ENCODE peak calls at places on chromosomes 5 and 9, in five cellular contexts. Z is SK-N-SH, K is HepG2, H is GM12878, U is K562. A is an unnamed sample.

GRCh38 chr5:36744678-36745659 is 131.6 kb upstream of the NIPBL start:
- DNase-seq in Z (peak; percentile 83), K (peak; percentile 54), H (no peak), U (peak; percentile 66), A (peak; percentile 63)

GRCh38 chr5:78985407-78986223 is 505 bp upstream of the ARSB start:
- DNase-seq in Z (peak; percentile 43), K (peak; percentile 100), H (no peak), U (no peak), A (peak; percentile 64)

GRCh38 chr5:171706736-171707440 is 78.7 kb upstream of the SMIM23 start:
- DNase-seq in Z (no peak), K (no peak), H (no peak), U (no peak), A (no peak)

GRCh38 chr5:137254153-137254552 is 245.0 kb downstream of the SPOCK1 start:
- DNase-seq in Z (no peak), K (no peak), H (no peak), U (no peak), A (peak; percentile 19)

GRCh38 chr5:176418251-176418650 is 1.9 kb upstream of the CLTB start:
- DNase-seq in Z (no peak), K (peak; percentile 84), H (no peak), U (no peak), A (no peak)

GRCh38 chr9:132587484-132587858 is 5.1 kb downstream of the BARHL1 start:
- DNase-seq in Z (no peak), K (no peak), H (no peak), U (no peak), A (no peak)

GRCh38 chr9:127873223-127873691 is 4.2 kb downstream of the AK1 start:
- DNase-seq in Z (peak; percentile 77), K (no peak), H (no peak), U (no peak), A (no peak)

GRCh38 chr5:158874343-158874742 is 225.4 kb downstream of the EBF1 start:
- DNase-seq in Z (no peak), K (no peak), H (no peak), U (no peak), A (no peak)

GRCh38 chr5:150521522-150521817 is 13.5 kb downstream of the NDST1 start:
- DNase-seq in Z (no peak), K (no peak), H (no peak), U (no peak), A (no peak)

GRCh38 chr5:150520747-150521521 is 13.0 kb downstream of the NDST1 start:
- DNase-seq in Z (no peak), K (no peak), H (no peak), U (no peak), A (no peak)

GRCh38 chr5:150521939-150522503 is 14.1 kb downstream of the NDST1 start:
- DNase-seq in Z (no peak), K (no peak), H (no peak), U (no peak), A (no peak)

GRCh38 chr5:150519560-150519945 is 11.6 kb downstream of the NDST1 start:
- DNase-seq in Z (no peak), K (no peak), H (no peak), U (no peak), A (no peak)

GRCh38 chr5:150519978-150520377 is 12.0 kb downstream of the NDST1 start:
- DNase-seq in Z (no peak), K (no peak), H (no peak), U (no peak), A (no peak)
- TF ChIP-seq MXI1 in Z (no peak), K (no peak), H (no peak), U (no peak), A (no peak)

GRCh38 chr9:131290039-131290766 is 680 bp downstream of the PLPP7 start:
- DNase-seq in Z (peak; percentile 80), K (no peak), H (no peak), U (no peak), A (no peak)

GRCh38 chr9:131290767-131291370 is 1.3 kb downstream of the PLPP7 start:
- DNase-seq in Z (no peak), K (no peak), H (no peak), U (no peak), A (no peak)

GRCh38 chr9:131287366-131287765 is 2.2 kb upstream of the PLPP7 start:
- DNase-seq in Z (no peak), K (no peak), H (no peak), U (no peak), A (no peak)

GRCh38 chr9:131288217-131288616 is 1.3 kb upstream of the PLPP7 start:
- DNase-seq in Z (no peak), K (no peak), H (no peak), U (no peak), A (no peak)

DNA sequence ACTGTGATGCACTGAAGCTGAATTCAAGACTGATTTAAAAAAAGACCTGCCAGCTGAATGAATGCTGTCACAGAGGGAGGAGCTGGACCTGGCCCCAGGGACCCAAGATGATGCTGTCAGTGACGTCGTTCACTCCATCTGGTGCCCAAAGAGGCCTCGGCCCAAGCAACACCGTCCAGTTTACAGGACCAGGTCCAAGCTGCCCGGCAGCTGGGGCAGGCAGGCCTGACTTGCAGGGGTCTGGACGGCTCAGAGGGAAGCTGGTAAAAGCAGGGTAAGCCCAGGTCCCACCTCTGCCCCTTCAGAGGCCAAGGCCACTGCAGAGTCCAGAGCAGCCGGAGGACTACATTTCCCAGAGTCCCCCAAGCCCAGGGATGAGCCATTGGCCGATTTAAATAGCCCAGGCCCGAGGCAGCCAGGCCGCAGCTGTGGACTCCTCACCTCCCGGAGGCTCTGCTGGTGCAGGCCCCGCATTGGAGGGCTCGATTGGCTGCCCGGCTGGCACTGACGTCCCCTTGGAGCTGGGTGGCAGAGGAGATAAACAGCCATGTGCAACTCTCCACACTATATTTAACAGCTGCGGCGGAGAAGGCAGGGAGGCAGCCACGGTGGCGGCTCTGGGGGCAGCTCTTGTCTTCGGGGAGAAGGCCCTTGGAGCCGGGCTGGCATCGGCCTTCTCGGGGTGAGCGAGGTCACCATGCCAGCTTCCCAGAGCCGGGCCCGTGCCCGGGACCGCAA is at the start of gene PLPP7:
- DNase-seq in Z (peak; percentile 95), K (peak; percentile 53), H (no peak), U (peak; percentile 75), A (peak; percentile 48)
- TF ChIP-seq SMC3 in Z (no peak), K (no peak), H (no peak), U (no peak), A (no peak)

GRCh38 chr5:51544386-51544785 is 161.1 kb downstream of the ISL1 start:
- DNase-seq in Z (no peak), K (no peak), H (no peak), U (no peak), A (no peak)

GRCh38 chr5:51539232-51539631 is 156.0 kb downstream of the ISL1 start:
- DNase-seq in Z (no peak), K (no peak), H (no peak), U (no peak), A (no peak)
- TF ChIP-seq MXI1 in Z (no peak), K (no peak), H (no peak), U (no peak), A (no peak)

DNA sequence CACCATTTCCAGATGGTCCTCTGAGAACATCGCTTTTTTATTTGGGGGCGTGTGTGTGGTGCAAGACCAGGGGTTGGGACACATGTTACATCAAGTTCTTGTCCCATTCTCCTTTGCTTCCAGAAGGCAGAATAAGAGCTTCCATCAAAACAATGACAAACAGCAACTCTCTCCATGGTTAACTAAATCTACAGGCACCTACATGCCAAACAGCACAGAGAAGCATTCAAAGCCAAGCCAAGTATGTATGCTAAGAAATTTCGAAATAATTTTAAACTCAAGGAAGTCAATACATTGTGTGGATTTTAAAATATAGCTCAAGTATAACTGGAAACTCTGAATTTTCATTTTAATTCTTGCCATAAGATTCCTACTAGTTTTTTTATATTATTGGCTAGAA is 105.6 kb downstream of the SEC61B start:
- DNase-seq in Z (no peak), K (no peak), H (no peak), U (no peak), A (no peak)
- TF ChIP-seq SMC3 in Z (no peak), K (no peak), H (no peak), U (no peak), A (no peak)

GRCh38 chr9:78132688-78133033 is 101.0 kb upstream of the GNAQ start:
- DNase-seq in Z (no peak), K (no peak), H (no peak), U (no peak), A (no peak)

GRCh38 chr9:78133751-78134150 is 102.1 kb upstream of the CEP78 start:
- DNase-seq in Z (no peak), K (no peak), H (no peak), U (no peak), A (no peak)

GRCh38 chr9:78130853-78131252 is 99.2 kb upstream of the GNAQ start:
- DNase-seq in Z (no peak), K (no peak), H (no peak), U (no peak), A (no peak)

GRCh38 chr9:78130004-78130403 is 98.4 kb upstream of the GNAQ start:
- DNase-seq in Z (peak; percentile 24), K (no peak), H (no peak), U (no peak), A (no peak)

DNA sequence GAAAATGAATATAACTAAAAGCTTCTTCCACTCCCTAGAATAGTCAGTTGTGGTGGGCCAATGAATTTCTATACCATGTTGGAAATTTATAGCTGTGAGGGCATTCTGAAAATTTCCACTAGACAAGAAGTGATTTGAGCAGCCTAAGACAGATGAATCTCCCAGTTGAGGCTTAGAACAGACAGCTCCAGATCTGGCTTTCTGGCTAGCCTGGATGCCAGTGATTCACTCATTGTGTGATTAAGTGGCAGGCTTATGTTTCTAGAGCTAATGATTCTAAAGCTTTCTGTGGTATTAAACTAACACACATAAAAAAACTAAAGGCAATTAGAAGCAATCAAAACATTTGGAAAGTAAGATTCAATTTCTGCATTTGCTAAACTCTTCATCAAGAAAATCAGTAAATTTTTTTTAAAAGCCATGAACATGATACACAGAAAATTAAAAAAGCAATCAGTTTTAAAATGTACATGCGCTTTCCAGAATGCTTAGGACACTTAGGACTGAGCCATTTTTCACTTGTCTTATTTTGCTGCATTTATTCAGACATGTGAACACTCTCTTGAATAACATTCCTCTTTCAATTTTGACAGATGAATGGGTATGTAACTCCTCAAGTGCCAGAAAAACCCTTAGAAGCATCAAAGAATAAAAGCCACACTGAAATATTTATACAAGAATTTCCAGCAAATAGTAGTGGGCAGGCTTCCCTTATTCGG is 100.5 kb upstream of the GNAQ start:
- DNase-seq in Z (no peak), K (no peak), H (no peak), U (no peak), A (no peak)
- TF ChIP-seq MXI1 in Z (no peak), K (no peak), H (no peak), U (no peak), A (no peak)

DNA sequence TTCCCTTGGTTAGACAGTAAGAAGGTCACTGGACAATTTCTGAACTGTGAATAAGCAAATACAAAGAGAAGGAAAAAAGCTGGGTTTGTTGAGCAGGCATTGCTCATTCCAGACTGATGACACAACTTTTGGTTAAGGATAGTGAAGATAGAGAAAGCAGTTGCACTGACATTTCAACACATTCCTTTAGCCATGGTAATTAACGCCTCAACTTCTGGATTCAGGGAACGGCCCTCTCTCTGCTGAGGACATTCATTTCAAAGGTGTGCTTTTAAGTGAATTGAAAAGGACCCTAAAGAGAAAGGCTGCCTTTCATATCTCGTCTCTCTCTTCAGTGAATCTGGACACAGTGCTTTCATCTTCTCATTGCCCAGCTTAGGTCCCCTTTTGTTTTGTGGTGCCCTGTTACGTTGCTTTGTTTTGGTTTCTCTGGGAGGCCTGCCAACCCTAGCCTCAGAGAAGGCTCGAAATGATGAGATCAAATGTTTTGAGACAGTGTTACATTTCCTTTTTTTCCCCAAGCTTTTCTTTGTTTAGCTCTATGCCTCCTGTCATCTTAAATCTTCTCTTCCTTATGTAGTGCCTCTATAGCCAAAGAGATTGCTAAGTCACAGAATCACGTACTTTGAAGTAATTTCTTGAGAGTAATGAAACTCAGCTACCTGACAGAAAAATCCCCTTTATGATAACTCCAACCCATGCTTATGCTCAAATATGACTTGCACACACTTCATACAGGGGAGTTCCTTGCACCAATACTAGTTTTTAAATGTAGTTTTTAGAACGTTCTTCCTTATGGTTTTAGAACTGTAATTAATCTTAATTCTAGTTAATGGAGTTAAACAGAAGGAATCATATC is 94.4 kb upstream of the IFNE start:
- DNase-seq in Z (no peak), K (peak; percentile 12), H (peak; percentile 20), U (no peak), A (peak; percentile 87)
- TF ChIP-seq SMC3 in Z (no peak), K (no peak), H (no peak), U (no peak), A (no peak)